ENCODE peak calls at places on chromosomes 12 and 14, in five cellular contexts. H, Z, M, R and A are unnamed samples. For H3K36me3 and H3K9me3, the result is how much of the 10 kb centered on the place peaks cover.

GRCh38 chr14:66539034-66539433 is 31.1 kb downstream of the GPHN start:
- DNase-seq in R (no peak), M (no peak), Z (no peak), H (no peak), A (no peak)

GRCh38 chr14:51439896-51440295 is 199.8 kb downstream of the TMX1 start:
- DNase-seq in R (no peak), Z (no peak), M (no peak), H (no peak), A (no peak)

GRCh38 chr12:66647034-66647691 is 31.7 kb downstream of the GRIP1 start:
- DNase-seq in Z (no peak), R (no peak), H (no peak), M (no peak), A (peak)

GRCh38 chr12:50992814-50993213 is 33.4 kb downstream of the SLC11A2 start:
- DNase-seq in H (peak), Z (no peak), M (no peak), R (no peak), A (no peak)

GRCh38 chr12:113174461-113175384 is 10.6 kb downstream of the DDX54 start:
- DNase-seq in M (peak), R (peak), Z (peak), H (peak), A (peak)

GRCh38 chr14:69354383-69355154 is 43.5 kb downstream of the ERH start:
- DNase-seq in M (no peak), R (no peak), H (no peak), Z (no peak), A (no peak)

GRCh38 chr14:79581912-79582576 is 629.3 kb downstream of the DIO2 start:
- DNase-seq in H (no peak), Z (no peak), M (no peak), R (no peak), A (peak)

GRCh38 chr14:48384786-48385185 is 709.4 kb upstream of the MDGA2 start:
- DNase-seq in R (no peak), M (no peak), Z (no peak), H (no peak), A (no peak)

GRCh38 chr12:111643428-111643826 is 42.3 kb downstream of the BRAP start:
- DNase-seq in R (no peak), H (peak), Z (no peak), M (peak), A (peak)

GRCh38 chr12:96878704-96879103 is 28.4 kb upstream of the NEDD1 start:
- DNase-seq in H (no peak), R (no peak), Z (no peak), M (no peak), A (peak)

GRCh38 chr14:74911704-74912103 is 11.4 kb downstream of the RPS6KL1 start:
- DNase-seq in R (no peak), H (no peak), Z (no peak), M (no peak), A (no peak)

GRCh38 chr14:95026851-95027463 is 130.4 kb downstream of the DICER1 start:
- DNase-seq in R (no peak), M (no peak), H (no peak), Z (no peak), A (no peak)

GRCh38 chr14:35438910-35439713 is 34.6 kb upstream of the NFKBIA start:
- DNase-seq in M (no peak), R (peak), Z (no peak), H (no peak), A (no peak)

GRCh38 chr14:73714656-73715081 is 485 bp upstream of the PNMA1 start:
- DNase-seq in R (no peak), Z (no peak), M (no peak), H (no peak), A (no peak)

GRCh38 chr12:1056390-1056789 is 65.4 kb downstream of the ERC1 start:
- DNase-seq in Z (no peak), H (no peak), M (no peak), R (no peak), A (no peak)

GRCh38 chr12:1351926-1352325 is 242.5 kb downstream of the FBXL14 start:
- DNase-seq in Z (no peak), M (no peak), H (no peak), R (no peak), A (no peak)

GRCh38 chr14:100620437-100621100 is 33.4 kb upstream of the BEGAIN start:
- DNase-seq in H (no peak), M (no peak), R (no peak), Z (no peak), A (no peak)

GRCh38 chr12:123253606-123254459 is 17.8 kb downstream of the CDK2AP1 start:
- DNase-seq in R (no peak), M (no peak), H (no peak), Z (no peak), A (no peak)

GRCh38 chr14:100865682-100866591 is 37.6 kb downstream of the RTL1 start:
- DNase-seq in R (no peak), M (no peak), H (no peak), Z (peak), A (no peak)

GRCh38 chr12:104303538-104304151 is at the start of gene EID3:
- DNase-seq in Z (peak), M (peak), R (peak), H (peak), A (peak)

GRCh38 chr14:63677891-63678379 is 36.3 kb upstream of the WDR89 start:
- DNase-seq in H (no peak), Z (no peak), R (no peak), M (no peak), A (no peak)

GRCh38 chr14:101022916-101023435 is 119.5 kb upstream of the RTL1 start:
- DNase-seq in H (peak), Z (no peak), M (peak), R (no peak), A (no peak)

GRCh38 chr12:45214739-45215418 is 1.0 kb upstream of the ANO6 start:
- DNase-seq in H (no peak), R (no peak), Z (no peak), M (no peak), A (no peak)

GRCh38 chr14:61452452-61452851 is 131.1 kb downstream of the PRKCH start:
- DNase-seq in M (no peak), Z (no peak), R (no peak), H (no peak), A (no peak)

GRCh38 chr14:80621701-80622100 is 319.8 kb downstream of the CEP128 start:
- DNase-seq in H (no peak), R (no peak), Z (no peak), M (no peak), A (no peak)

GRCh38 chr14:76977793-76978730 is 50.4 kb downstream of the IRF2BPL start:
- DNase-seq in Z (peak), M (peak), R (no peak), H (peak), A (no peak)

GRCh38 chr12:75177997-75178396 is 31.6 kb downstream of the KCNC2 start:
- DNase-seq in R (no peak), H (no peak), M (no peak), Z (no peak), A (no peak)

GRCh38 chr14:74763803-74764531 is 851 bp downstream of the YLPM1 start:
- DNase-seq in R (peak), H (peak), M (peak), Z (no peak), A (peak)

GRCh38 chr14:94102768-94103482 is 7.6 kb upstream of the IFI27 start:
- DNase-seq in M (no peak), H (no peak), Z (no peak), R (no peak), A (no peak)

GRCh38 chr12:12561305-12562015 is 1.2 kb downstream of the DUSP16 start:
- DNase-seq in Z (peak), H (peak), M (peak), R (peak), A (peak)

GRCh38 chr12:46219892-46220655 is 48.8 kb downstream of the SLC38A1 start:
- DNase-seq in M (no peak), H (no peak), R (no peak), Z (no peak), A (peak)

GRCh38 chr14:81473456-81474155 is 60.0 kb downstream of the SEL1L start:
- DNase-seq in M (no peak), R (no peak), H (no peak), Z (no peak), A (no peak)

GRCh38 chr14:34211732-34212131 is 250.3 kb downstream of the SPTSSA start:
- DNase-seq in Z (no peak), H (no peak), R (no peak), M (no peak), A (no peak)

GRCh38 chr12:9032202-9032964 is 43.0 kb downstream of the KLRG1 start:
- DNase-seq in Z (no peak), H (peak), M (no peak), R (no peak), A (no peak)

GRCh38 chr12:88308825-88309224 is 166.7 kb downstream of the TMTC3 start:
- DNase-seq in Z (no peak), R (no peak), H (no peak), M (no peak), A (no peak)

GRCh38 chr12:124273630-124274029 is 21.3 kb upstream of the RFLNA start:
- DNase-seq in H (peak), Z (no peak), M (no peak), R (no peak), A (peak)

GRCh38 chr12:46300906-46301305 is 32.1 kb upstream of the SLC38A1 start:
- DNase-seq in M (no peak), R (no peak), H (peak), Z (no peak), A (no peak)

GRCh38 chr12:6556857-6557256 is 1.0 kb upstream of the IFFO1 start:
- DNase-seq in R (no peak), Z (no peak), H (no peak), M (no peak), A (no peak)

GRCh38 chr12:6563448-6564050 is 4.5 kb downstream of the NOP2 start:
- DNase-seq in H (peak), Z (peak), M (peak), R (peak), A (peak)

GRCh38 chr12:6562881-6563280 is 5.2 kb downstream of the NOP2 start:
- DNase-seq in Z (no peak), H (no peak), M (no peak), R (no peak), A (no peak)

GRCh38 chr12:6559500-6559899 is 3.7 kb upstream of the IFFO1 start:
- DNase-seq in Z (no peak), H (no peak), R (no peak), M (no peak), A (no peak)

GRCh38 chr12:6560501-6561205 is 4.8 kb upstream of the IFFO1 start:
- DNase-seq in M (no peak), R (no peak), Z (no peak), H (no peak), A (no peak)
- H3K36me3 ChIP-seq in M (under half), R (under half), Z (half or more), H (half or more), A (half or more)

GRCh38 chr12:10719482-10719881 is 3.6 kb downstream of the YBX3 start:
- DNase-seq in Z (no peak), H (no peak), M (no peak), R (no peak), A (no peak)
- H3K4me3 ChIP-seq in Z (no peak), H (no peak), M (no peak), R (no peak), A (no peak)

DNA sequence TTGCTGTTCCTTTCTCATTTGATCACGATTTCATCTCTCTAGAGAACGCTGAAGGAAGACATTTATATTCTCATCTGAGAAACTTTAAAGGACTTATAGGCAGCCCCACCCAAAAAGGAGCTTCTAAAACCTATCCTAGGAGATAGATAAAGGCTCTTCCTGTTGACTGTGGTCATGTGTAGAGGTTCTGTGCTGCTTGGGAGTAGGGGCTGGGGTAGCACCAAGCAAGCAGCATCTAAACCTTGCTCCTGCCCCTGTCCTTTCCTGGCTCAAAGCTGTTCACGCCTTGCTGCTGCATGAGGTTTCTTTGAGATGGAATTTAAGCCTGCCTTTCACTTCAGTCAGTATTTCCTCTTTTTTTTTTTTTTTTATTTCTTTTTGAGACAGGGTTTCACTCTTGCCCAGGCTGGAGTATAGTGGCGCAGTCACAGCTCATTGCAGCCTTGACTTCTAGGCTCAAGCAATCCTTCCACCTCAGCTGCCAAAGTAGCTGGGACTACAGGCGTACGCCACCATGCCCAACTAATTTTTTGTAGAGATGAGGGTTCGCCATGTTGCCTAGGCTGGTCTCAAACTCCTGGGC is 41.4 kb downstream of the RAB35 start:
- DNase-seq in R (no peak), Z (no peak), H (no peak), M (no peak), A (no peak)
- H3K9me3 ChIP-seq in R (under half), Z (under half), H (under half), M (under half), A (under half)

GRCh38 chr12:32705783-32706182 is 26.7 kb downstream of the DNM1L start:
- DNase-seq in R (no peak), M (no peak), Z (no peak), H (no peak), A (no peak)
- H3K36me3 ChIP-seq in R (under half), M (under half), Z (under half), H (under half), A (under half)

DNA sequence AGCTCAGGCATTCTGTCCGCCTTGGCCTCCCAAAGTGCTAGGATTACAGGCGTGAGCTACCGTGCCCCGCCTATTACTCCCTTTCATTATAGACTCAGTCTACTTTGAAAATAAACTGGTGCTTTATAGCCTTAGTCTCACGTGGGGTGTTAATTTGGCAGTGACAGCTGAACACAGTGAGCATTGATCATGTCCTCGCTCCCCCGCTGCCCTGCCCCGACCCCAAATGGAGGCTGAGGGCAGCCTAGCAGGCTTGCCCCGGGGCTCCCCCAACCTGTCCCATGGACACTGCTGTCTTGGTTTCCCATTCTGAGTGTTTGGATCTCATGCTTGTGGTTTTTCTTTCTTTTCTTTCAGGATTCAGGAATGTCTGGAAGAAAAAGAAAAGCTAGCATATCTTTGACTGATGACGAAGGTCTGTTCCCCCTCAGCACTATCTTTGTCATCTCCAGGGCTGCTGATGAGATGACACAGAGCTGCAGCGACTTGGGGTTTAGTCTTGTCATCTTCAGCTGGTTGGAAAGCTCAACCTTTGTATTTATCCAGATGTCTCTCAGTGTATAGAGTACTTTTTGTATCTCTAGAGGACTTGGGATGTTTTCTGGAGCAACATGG is 42.2 kb downstream of the EP400 start:
- DNase-seq in H (no peak), R (no peak), Z (no peak), M (no peak), A (no peak)
- H3K4me3 ChIP-seq in H (no peak), R (no peak), Z (no peak), M (no peak), A (no peak)

GRCh38 chr14:104316121-104316722 is 177.8 kb downstream of the KIF26A start:
- DNase-seq in M (peak), Z (peak), R (no peak), H (no peak), A (no peak)

GRCh38 chr14:104317500-104317805 is 179.1 kb downstream of the KIF26A start:
- DNase-seq in M (peak), H (no peak), R (no peak), Z (peak), A (no peak)

GRCh38 chr14:104317975-104318557 is 179.7 kb downstream of the KIF26A start:
- DNase-seq in R (no peak), Z (no peak), M (peak), H (no peak), A (no peak)

GRCh38 chr14:104315625-104316024 is 177.2 kb downstream of the KIF26A start:
- DNase-seq in Z (no peak), R (no peak), H (no peak), M (peak), A (no peak)

DNA sequence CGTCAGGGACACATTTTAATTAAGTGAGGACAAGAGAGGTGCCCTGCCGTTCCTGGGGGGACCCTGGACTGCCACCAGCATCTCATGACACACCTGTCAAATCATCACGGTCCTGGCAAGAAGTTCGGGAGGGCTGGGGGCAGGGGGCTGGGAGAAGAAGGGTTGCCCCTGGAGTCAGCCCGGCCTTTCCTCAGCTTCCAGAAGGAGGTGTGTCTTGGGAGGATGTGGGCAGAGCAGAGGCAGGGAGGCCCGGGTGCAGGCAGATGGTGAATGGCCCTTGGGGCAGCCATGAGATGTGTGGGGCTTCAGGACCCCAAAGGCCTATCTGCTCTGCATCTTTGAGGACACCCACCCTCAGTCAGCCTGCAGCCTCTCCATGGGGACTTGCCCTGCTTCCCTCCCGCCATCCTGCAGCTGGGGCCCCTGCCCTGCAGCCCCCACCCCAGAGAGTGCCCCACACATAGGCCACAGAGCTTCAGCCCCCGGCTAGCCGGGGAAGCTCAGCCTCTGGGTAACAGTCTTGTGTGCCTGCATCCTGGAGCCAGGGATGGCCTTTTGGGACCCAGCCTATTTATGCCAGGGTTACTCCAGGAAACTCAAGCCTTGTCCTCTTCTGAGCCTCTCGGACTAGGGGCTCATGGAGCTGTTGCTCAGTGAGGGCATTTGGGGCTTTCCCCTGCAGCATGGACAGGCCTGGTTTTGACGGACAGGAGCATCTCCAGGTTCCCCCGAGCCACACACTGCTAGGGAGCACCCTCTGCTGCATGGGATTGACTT is 178.5 kb downstream of the KIF26A start:
- DNase-seq in Z (peak), R (no peak), H (no peak), M (peak), A (no peak)
- H3K9me3 ChIP-seq in Z (under half), R (under half), H (under half), M (under half), A (under half)

DNA sequence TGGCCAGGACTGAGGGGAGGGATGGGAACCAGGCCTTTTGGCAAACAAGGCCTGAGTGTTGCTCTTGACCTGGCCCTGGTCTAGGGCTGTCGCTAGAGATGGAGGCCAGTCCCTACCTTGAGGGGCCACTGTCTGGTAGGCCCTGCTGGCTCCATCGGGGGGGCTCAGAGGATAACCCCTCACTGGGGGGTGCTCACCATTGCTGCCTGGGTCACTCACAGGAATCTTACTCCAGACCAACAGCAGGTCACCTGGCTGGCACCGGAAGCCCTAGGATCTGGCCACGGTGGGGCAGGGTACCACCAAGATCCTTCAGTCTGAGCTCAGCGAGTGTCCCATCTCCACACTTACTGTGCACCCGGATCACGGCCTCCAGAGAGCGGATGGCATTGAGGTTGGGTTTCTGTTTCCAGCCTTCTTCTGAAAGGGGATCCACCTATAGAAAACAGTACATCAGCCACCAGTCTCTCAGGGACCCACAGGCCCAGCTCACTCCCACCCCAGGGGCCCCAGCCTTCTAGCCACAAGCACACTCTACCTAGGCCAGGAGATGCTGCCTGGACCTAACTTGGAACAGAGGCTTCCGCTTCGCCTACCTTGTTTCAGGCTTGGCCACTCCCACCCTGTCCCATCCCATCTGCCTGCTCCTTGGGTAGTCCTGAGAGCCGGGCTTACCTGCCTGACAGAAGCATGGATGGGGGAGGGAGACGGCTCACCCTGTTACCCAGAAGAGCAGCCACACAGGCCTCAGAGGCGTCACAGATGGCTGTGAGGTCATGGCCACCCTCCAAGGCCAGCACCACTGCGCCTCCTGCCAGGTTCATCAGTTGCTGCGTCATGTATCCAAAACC is 12.2 kb downstream of the SLC48A1 start:
- DNase-seq in R (no peak), Z (no peak), M (no peak), H (peak), A (no peak)
- H3K36me3 ChIP-seq in R (under half), Z (half or more), M (under half), H (half or more), A (half or more)